ENCODE peak calls at places on chromosomes 12 and 14, in seven cellular contexts. N, Q, A, F, L, I and J are unnamed samples.

GRCh38 chr12:94831081-94831747 is 172.3 kb downstream of the NDUFA12 start:
- DNase-seq in N (no peak), Q (no peak), A (no peak), F (no peak), L (no peak), I (no peak), J (no peak)

GRCh38 chr12:22101749-22102243 is 55.8 kb downstream of the CMAS start:
- DNase-seq in N (no peak), Q (no peak), A (no peak), F (no peak), L (no peak), I (peak), J (no peak)

GRCh38 chr14:96257056-96257455 is 1.0 kb downstream of the BDKRB1 start:
- DNase-seq in N (no peak), Q (no peak), A (no peak), F (no peak), L (no peak), I (no peak), J (no peak)

GRCh38 chr12:89493650-89494302 is 30.8 kb downstream of the GALNT4 start:
- DNase-seq in N (no peak), Q (no peak), A (no peak), F (no peak), L (no peak), I (no peak), J (no peak)

GRCh38 chr14:103086771-103087342 is 2.8 kb downstream of the LBHD2 start:
- DNase-seq in N (no peak), Q (no peak), A (no peak), F (no peak), L (no peak), I (no peak), J (no peak)

GRCh38 chr12:57487055-57487596 is 742 bp upstream of the MARS1 start:
- DNase-seq in N (no peak), Q (no peak), A (no peak), F (no peak), L (peak), I (no peak), J (no peak)

GRCh38 chr12:24478254-24478653 is 470.6 kb downstream of the BCAT1 start:
- DNase-seq in N (no peak), Q (no peak), A (no peak), F (no peak), L (no peak), I (no peak), J (no peak)

GRCh38 chr12:48189331-48190125 is 6.1 kb downstream of the CCDC184 start:
- DNase-seq in N (peak), Q (peak), A (peak), F (peak), L (peak), I (peak), J (peak)

GRCh38 chr12:90062799-90063198 is 354.2 kb upstream of the ATP2B1 start:
- DNase-seq in N (no peak), Q (no peak), A (peak), F (peak), L (peak), I (no peak), J (no peak)

GRCh38 chr12:116346751-116347150 is 69.3 kb upstream of the MED13L start:
- DNase-seq in N (no peak), Q (no peak), A (peak), F (no peak), L (no peak), I (peak), J (no peak)

GRCh38 chr12:78343657-78344056 is 513.0 kb downstream of the NAV3 start:
- DNase-seq in N (no peak), Q (no peak), A (no peak), F (no peak), L (no peak), I (peak), J (no peak)

GRCh38 chr14:68670344-68670725 is 122.5 kb downstream of the ZFP36L1 start:
- DNase-seq in N (no peak), Q (no peak), A (no peak), F (no peak), L (no peak), I (no peak), J (no peak)

GRCh38 chr12:1469063-1469462 is 125.3 kb downstream of the FBXL14 start:
- DNase-seq in N (no peak), Q (no peak), A (no peak), F (no peak), L (no peak), I (no peak), J (no peak)

GRCh38 chr14:104383088-104383805 is 196.3 kb upstream of the C14orf180 start:
- DNase-seq in N (no peak), Q (peak), A (no peak), F (no peak), L (peak), I (no peak), J (no peak)

GRCh38 chr14:74290415-74290814 is 12.3 kb downstream of the ABCD4 start:
- DNase-seq in N (no peak), Q (no peak), A (peak), F (no peak), L (peak), I (peak), J (no peak)

GRCh38 chr14:24372701-24373416 is 4.9 kb downstream of the NFATC4 start:
- DNase-seq in N (no peak), Q (no peak), A (no peak), F (no peak), L (no peak), I (peak), J (no peak)

GRCh38 chr12:71312767-71313375 is 126.7 kb upstream of the LGR5 start:
- DNase-seq in N (no peak), Q (no peak), A (no peak), F (no peak), L (no peak), I (peak), J (no peak)

GRCh38 chr14:58639842-58640484 is 2.2 kb downstream of the DACT1 start:
- DNase-seq in N (no peak), Q (peak), A (peak), F (peak), L (peak), I (peak), J (peak)

GRCh38 chr12:3302406-3303041 is 188.5 kb upstream of the PRMT8 start:
- DNase-seq in N (no peak), Q (no peak), A (no peak), F (no peak), L (no peak), I (no peak), J (no peak)

GRCh38 chr12:3298603-3299002 is 192.4 kb upstream of the PRMT8 start:
- DNase-seq in N (no peak), Q (no peak), A (no peak), F (no peak), L (no peak), I (no peak), J (no peak)

GRCh38 chr12:3303410-3304136 is 187.4 kb upstream of the PRMT8 start:
- DNase-seq in N (peak), Q (no peak), A (no peak), F (peak), L (no peak), I (no peak), J (no peak)

GRCh38 chr12:3300833-3301401 is 190.1 kb upstream of the PRMT8 start:
- DNase-seq in N (no peak), Q (no peak), A (no peak), F (no peak), L (no peak), I (no peak), J (no peak)

DNA sequence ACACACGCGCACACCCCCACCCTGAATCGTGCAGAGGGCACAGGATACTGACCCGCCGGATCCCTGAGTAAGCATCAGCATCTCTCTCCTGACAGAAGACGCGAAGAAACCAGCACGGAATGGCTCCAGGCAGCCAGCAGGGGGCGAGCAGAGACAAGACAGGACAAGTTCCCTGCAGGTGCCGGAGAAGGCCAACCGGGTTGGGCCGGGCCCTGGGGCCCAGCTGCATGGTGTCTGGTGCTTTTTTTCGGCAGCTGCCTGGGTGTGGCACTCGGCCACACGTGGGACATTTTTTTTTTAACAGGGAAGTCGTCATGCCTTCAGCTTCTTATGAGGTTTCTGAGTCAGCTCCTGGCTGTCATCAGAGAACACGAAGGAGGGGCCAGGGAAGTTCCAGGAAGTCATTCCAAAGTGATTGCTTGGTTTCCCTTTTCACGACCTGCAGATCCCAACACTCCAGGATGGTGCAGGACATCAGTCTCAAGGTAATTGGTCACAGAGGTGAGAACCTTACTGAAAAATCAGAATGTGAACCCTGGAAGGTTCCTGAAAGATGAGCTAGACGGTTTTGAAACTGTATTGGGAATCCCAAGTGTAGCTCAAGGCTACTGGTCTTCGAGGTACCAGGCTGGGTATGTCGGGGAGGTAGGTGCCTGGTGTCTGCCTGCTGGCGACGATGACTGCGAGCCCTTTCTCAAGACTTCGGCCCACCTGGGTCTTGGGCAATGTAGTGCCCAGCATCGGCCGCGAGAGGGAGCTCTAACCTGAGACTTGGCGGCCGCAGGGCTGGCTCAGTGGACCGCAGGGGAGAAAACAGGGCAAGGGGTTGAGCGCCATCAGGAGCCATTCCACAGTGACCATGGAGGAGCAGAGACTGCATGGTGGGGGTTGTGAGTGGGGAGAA is 190.8 kb upstream of the PRMT8 start:
- DNase-seq in N (peak), Q (peak), A (peak), F (peak), L (peak), I (peak), J (peak)
- TF ChIP-seq CTCF in N (peak), Q (peak), A (peak), F (peak), L (peak), I (peak), J (peak)

DNA sequence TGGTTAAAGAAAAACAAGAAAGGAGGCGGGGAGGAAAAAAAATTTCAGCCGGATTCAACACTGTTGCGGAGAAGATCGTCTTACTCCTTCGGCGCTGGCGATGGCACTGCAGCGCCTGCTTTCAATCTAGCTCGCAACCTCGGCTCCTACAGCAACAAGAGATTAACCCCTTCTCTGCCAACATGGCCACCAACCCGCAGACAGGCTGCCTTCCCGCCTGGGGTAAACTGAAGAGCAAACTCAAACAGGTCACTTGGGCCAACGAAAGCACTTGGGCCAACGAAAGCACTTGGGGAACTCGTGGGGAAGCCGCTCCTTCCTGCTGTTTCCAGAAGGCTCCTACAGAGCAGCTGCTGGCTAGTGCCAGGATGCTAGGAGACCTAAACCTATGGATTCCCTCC is 73.7 kb downstream of the CIT start:
- DNase-seq in N (peak), Q (no peak), A (no peak), F (no peak), L (no peak), I (peak), J (peak)
- TF ChIP-seq CTCF in N (no peak), Q (no peak), A (no peak), F (no peak), L (no peak), I (no peak), J (no peak)

DNA sequence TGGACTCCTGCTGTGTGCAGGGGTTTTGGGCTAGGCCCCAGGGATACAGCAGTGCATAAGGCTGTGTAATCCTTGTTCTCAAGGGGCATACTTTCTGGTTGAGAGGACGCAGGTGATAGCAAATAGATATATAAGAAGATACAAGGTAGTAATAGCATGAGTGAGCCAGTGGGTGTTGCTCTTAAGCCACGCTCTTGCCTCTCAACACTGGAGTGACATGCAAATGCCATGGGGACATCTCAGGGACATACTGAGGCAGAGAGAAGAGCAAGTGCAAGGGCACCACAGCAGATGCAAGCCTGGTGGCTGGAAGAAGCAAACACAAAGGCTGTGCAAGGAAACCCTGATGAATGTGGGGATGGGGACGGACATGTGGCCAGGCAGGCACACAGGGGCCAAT is 223.3 kb downstream of the CHST11 start:
- DNase-seq in N (no peak), Q (no peak), A (no peak), F (peak), L (peak), I (peak), J (no peak)
- TF ChIP-seq CTCF in N (peak), Q (no peak), A (peak), F (peak), L (peak), I (peak), J (peak)

GRCh38 chr12:106757623-106758348 is 16.7 kb upstream of the RIC8B start:
- DNase-seq in N (no peak), Q (no peak), A (no peak), F (peak), L (no peak), I (no peak), J (peak)

GRCh38 chr12:106758349-106758951 is 16.0 kb upstream of the RIC8B start:
- DNase-seq in N (no peak), Q (no peak), A (no peak), F (no peak), L (no peak), I (no peak), J (no peak)

GRCh38 chr12:106750524-106750923 is 24.0 kb upstream of the RIC8B start:
- DNase-seq in N (no peak), Q (no peak), A (no peak), F (no peak), L (no peak), I (no peak), J (no peak)

GRCh38 chr12:106754331-106754730 is 20.2 kb upstream of the RIC8B start:
- DNase-seq in N (no peak), Q (no peak), A (no peak), F (no peak), L (no peak), I (no peak), J (no peak)

DNA sequence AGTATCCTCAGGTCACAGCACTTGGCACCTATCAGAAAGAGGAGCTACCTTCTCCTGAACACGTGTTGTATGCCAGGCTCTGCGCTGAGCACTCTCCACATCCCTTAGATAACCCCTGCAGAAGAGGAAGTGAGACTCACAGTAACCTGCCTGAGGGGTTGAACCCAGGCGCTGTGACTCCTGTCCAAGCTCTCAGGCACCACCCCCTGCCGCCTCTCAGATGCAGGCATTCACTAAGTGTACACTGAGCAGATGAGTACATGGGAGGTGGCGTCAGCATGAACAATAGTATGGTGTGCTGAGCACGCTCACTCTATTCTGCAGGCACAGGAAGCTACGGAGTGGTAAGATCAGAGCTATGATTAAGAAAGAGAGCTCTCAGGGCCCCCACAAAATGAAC is 21.0 kb upstream of the RIC8B start:
- DNase-seq in N (no peak), Q (no peak), A (no peak), F (no peak), L (no peak), I (no peak), J (no peak)
- TF ChIP-seq CTCF in N (no peak), Q (no peak), A (no peak), F (no peak), L (no peak), I (no peak), J (no peak)

DNA sequence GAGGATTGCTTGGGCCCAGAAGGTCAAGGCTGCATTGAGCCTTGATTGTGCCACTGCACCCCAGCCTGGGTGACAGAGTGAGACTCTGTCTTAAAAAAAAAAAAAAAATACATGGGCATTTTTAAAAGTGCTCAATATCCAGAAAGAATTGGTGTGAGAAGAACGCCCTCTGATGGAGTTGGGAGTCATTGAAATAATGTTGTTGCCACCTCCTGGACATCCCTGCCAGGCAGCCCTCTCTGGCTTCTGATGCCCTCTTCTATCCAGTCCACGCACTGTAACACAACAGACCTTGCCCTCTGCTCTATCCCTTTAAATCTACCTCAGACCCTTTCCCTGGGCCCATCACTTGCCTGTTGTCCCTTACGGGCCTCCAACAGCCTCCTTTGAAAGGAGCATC is 4.9 kb downstream of the PTGDR start:
- DNase-seq in N (no peak), Q (no peak), A (peak), F (no peak), L (peak), I (peak), J (no peak)
- TF ChIP-seq CTCF in N (peak), Q (no peak), A (peak), F (no peak), L (peak), I (peak), J (peak)

GRCh38 chr12:50506753-50507473 is 2.1 kb downstream of the DIP2B start:
- DNase-seq in N (no peak), Q (no peak), A (no peak), F (no peak), L (no peak), I (no peak), J (no peak)

GRCh38 chr12:50507474-50507838 is 2.7 kb downstream of the DIP2B start:
- DNase-seq in N (no peak), Q (no peak), A (no peak), F (no peak), L (no peak), I (no peak), J (no peak)

GRCh38 chr12:50505945-50506344 is 1.2 kb downstream of the DIP2B start:
- DNase-seq in N (no peak), Q (no peak), A (no peak), F (no peak), L (no peak), I (peak), J (no peak)

GRCh38 chr12:50504798-50505385 is at the start of gene DIP2B:
- DNase-seq in N (peak), Q (peak), A (peak), F (peak), L (peak), I (peak), J (peak)

GRCh38 chr12:50505386-50505827 is 622 bp downstream of the DIP2B start:
- DNase-seq in N (no peak), Q (no peak), A (peak), F (no peak), L (no peak), I (peak), J (no peak)
- TF ChIP-seq CTCF in N (no peak), Q (no peak), A (no peak), F (no peak), L (no peak), I (no peak), J (no peak)